ENCODE peak calls at places on chromosomes 4 and X, in six cellular contexts. E is neuronal stem cell, I is H1, O is mesenchymal stem cell, A is IMR-90, N is H9. U is an unnamed sample.

GRCh38 chrX:135543924-135544323 is 23.5 kb downstream of the INTS6L start:
- DNase-seq in E (no peak), I (peak), O (no peak), A (no peak), N (peak), U (peak)

GRCh38 chrX:110163488-110163887 is 154.4 kb downstream of the AMMECR1 start:
- DNase-seq in E (no peak), I (no peak), O (peak), A (peak), N (no peak), U (no peak)

GRCh38 chr4:2866160-2866861 is 22.7 kb downstream of the ADD1 start:
- DNase-seq in E (no peak), I (no peak), O (no peak), A (no peak), N (no peak), U (no peak)

GRCh38 chr4:154029171-154029570 is 240.3 kb upstream of the SFRP2 start:
- DNase-seq in E (no peak), I (no peak), O (no peak), A (no peak), N (no peak), U (no peak)

GRCh38 chr4:7167706-7168105 is 24.6 kb upstream of the SORCS2 start:
- DNase-seq in E (no peak), I (no peak), O (no peak), A (no peak), N (peak), U (no peak)

GRCh38 chr4:173194175-173194574 is 25.6 kb downstream of the GALNT7 start:
- DNase-seq in E (no peak), I (no peak), O (no peak), A (no peak), N (no peak), U (no peak)

GRCh38 chr4:186878203-186878800 is 154.6 kb upstream of the FAT1 start:
- DNase-seq in E (no peak), I (no peak), O (no peak), A (no peak), N (no peak), U (no peak)

GRCh38 chrX:39773150-39773549 is 324.6 kb downstream of the BCOR start:
- DNase-seq in E (no peak), I (no peak), O (no peak), A (no peak), N (no peak), U (no peak)

GRCh38 chr4:88761861-88762523 is 64.4 kb upstream of the NAP1L5 start:
- DNase-seq in E (no peak), I (no peak), O (no peak), A (no peak), N (no peak), U (no peak)

GRCh38 chrX:130082244-130083106 is 27.8 kb downstream of the ELF4 start:
- DNase-seq in E (no peak), I (no peak), O (peak), A (no peak), N (no peak), U (no peak)

GRCh38 chr4:182748949-182749348 is 168.2 kb downstream of the DCTD start:
- DNase-seq in E (no peak), I (no peak), O (no peak), A (peak), N (no peak), U (no peak)

GRCh38 chr4:147049940-147050852 is 104.5 kb upstream of the TTC29 start:
- DNase-seq in E (no peak), I (no peak), O (peak), A (peak), N (no peak), U (no peak)

GRCh38 chr4:3797831-3798500 is 31.8 kb downstream of the ADRA2C start:
- DNase-seq in E (no peak), I (no peak), O (no peak), A (no peak), N (no peak), U (no peak)

GRCh38 chr4:4541040-4541631 is 712 bp downstream of the STX18 start:
- DNase-seq in E (no peak), I (no peak), O (peak), A (peak), N (no peak), U (peak)

GRCh38 chr4:114642173-114642780 is 43.7 kb downstream of the UGT8 start:
- DNase-seq in E (no peak), I (no peak), O (no peak), A (no peak), N (no peak), U (no peak)

GRCh38 chr4:120071192-120071795 is 4.6 kb upstream of the MAD2L1 start:
- DNase-seq in E (peak), I (no peak), O (peak), A (peak), N (no peak), U (peak)

GRCh38 chr4:688695-689497 is at the start of gene SLC49A3:
- DNase-seq in E (no peak), I (peak), O (no peak), A (no peak), N (peak), U (peak)
- H2BK5ac ChIP-seq in E (peak), I (peak), O (no peak), A (peak), N (no peak), U (no peak)

GRCh38 chr4:19694829-19695228 is 556.9 kb upstream of the SLIT2 start:
- DNase-seq in E (no peak), I (no peak), O (no peak), A (no peak), N (no peak), U (no peak)
- H3K4me2 ChIP-seq in E (no peak), I (no peak), O (no peak), A (no peak), N (no peak), U (no peak)

DNA sequence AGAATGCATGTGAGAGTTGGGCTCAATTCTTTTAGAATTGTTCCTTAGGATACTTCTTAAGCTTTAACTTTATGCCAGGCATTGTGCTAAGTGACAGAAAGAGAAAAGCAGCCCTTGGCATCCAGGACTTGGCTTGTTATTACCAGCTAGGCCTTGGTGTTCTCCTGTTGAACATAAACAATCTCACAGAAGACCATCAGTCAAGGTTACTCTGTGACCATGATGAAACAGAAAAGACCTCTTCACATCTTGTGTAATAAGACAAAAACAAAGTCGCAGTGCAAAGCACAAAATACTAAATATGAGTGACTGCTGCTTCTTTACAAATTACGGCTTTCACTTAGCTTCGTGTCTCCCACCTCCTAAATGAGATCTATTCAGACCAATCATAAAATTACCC is 71.6 kb downstream of the CHIC2 start:
- DNase-seq in E (no peak), I (no peak), O (no peak), A (no peak), N (no peak), U (no peak)
- H2BK15ac ChIP-seq in E (no peak), I (no peak), O (no peak), A (no peak), N (no peak), U (no peak)

DNA sequence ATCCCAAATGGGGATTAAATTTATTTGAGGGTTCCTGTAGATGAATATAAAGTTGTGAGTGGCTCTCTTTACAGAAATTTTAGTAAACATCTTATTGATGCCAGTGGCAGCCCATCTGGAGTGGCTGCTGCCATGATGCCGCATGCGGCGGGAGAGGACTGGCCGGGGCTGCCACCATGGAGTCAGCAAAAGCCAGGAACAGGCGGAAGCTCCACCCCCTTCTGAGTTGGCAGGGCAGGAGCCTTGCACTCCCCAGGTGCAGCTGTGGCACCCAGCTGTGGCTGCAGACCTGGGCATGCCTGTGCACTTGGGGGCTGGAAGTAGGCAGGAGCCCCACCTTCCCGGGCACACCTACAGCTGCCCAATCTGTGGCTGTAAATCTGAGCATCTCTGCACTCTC is 92.3 kb downstream of the KCNIP4 start:
- DNase-seq in E (no peak), I (no peak), O (no peak), A (no peak), N (no peak), U (no peak)
- H2BK5ac ChIP-seq in E (no peak), I (no peak), O (no peak), A (no peak), N (no peak), U (no peak)

GRCh38 chr4:18518098-18518497 is 496.5 kb upstream of the LCORL start:
- DNase-seq in E (no peak), I (no peak), O (no peak), A (no peak), N (no peak), U (peak)
- H3K4me2 ChIP-seq in E (no peak), I (no peak), O (no peak), A (no peak), N (no peak), U (no peak)

DNA sequence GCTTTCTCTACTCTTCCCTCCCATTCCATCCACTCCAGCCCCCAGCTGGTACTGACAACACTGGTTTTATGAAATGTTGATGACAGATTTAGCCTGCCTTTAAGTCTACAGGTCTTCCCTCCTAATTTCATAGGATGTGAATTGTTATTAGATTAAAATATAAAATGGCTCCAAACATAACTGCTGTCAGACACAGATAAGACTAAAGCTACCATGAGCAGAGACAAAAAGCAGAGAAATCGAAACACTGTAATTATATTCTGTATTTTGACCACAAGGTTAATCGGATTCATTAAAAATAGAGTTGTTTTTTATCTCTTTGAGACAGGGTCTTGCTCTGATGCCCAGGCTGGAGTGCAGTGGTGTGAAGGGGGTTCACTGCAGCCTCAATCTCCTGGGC is 28.3 kb downstream of the SEC24D start:
- DNase-seq in E (no peak), I (no peak), O (no peak), A (no peak), N (no peak), U (no peak)
- H2BK15ac ChIP-seq in E (no peak), I (no peak), O (no peak), A (no peak), N (no peak), U (no peak)

GRCh38 chr4:13328591-13328990 is 155.5 kb downstream of the RAB28 start:
- DNase-seq in E (no peak), I (no peak), O (no peak), A (peak), N (no peak), U (no peak)

GRCh38 chr4:13327991-13328390 is 156.1 kb downstream of the RAB28 start:
- DNase-seq in E (no peak), I (no peak), O (no peak), A (no peak), N (no peak), U (no peak)

GRCh38 chr4:13323916-13324315 is 160.2 kb downstream of the RAB28 start:
- DNase-seq in E (no peak), I (no peak), O (no peak), A (no peak), N (no peak), U (no peak)

GRCh38 chr4:13322681-13323101 is 161.4 kb downstream of the RAB28 start:
- DNase-seq in E (no peak), I (no peak), O (peak), A (peak), N (no peak), U (no peak)

GRCh38 chr4:13325744-13326143 is 158.4 kb downstream of the RAB28 start:
- DNase-seq in E (no peak), I (no peak), O (no peak), A (no peak), N (no peak), U (peak)
- H2BK5ac ChIP-seq in E (no peak), I (no peak), O (no peak), A (no peak), N (no peak), U (no peak)

DNA sequence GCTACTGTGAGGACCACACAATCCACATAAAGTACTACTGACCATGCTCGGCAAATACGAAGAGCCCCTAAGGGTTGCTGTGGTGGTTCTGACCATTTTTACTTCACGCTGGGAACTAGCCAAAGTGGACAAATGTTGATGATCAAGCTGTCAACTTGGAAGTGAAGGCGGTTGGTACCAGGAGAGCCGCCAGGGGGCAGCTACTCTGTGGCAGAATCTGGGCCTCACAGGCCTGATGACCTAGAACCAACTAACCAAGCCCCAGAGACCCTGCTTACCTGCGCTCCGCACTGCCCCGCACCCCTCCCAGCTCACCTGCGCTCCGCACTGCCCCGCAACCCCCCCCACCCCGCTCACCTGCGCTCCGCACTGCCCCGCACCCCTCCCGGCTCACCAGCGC is 5.6 kb downstream of the GAK start:
- DNase-seq in E (peak), I (peak), O (no peak), A (no peak), N (peak), U (peak)
- H3K4me2 ChIP-seq in E (no peak), I (no peak), O (no peak), A (no peak), N (no peak), U (no peak)

GRCh38 chr4:5716391-5716790 is 5.4 kb downstream of the EVC start:
- DNase-seq in E (no peak), I (no peak), O (no peak), A (no peak), N (no peak), U (peak)
- H2BK15ac ChIP-seq in E (no peak), I (no peak), O (no peak), A (no peak), N (no peak), U (no peak)